ENCODE peak calls at places on chromosomes 6 and 20, in four cellular contexts. O, Z, H and G are unnamed samples.

GRCh38 chr6:152811785-152812184 is 61.2 kb downstream of the VIP start:
- DNase-seq in O (no peak), Z (no peak), H (no peak), G (no peak)

GRCh38 chr20:44807684-44808056 is 2.7 kb downstream of the RIMS4 start:
- DNase-seq in O (no peak), Z (no peak), H (no peak), G (no peak)

GRCh38 chr6:149483849-149484635 is 772 bp downstream of the ZC3H12D start:
- DNase-seq in O (no peak), Z (no peak), H (no peak), G (no peak)

GRCh38 chr6:137666202-137666774 is 172.1 kb upstream of the OLIG3 start:
- DNase-seq in O (no peak), Z (no peak), H (no peak), G (no peak)

GRCh38 chr6:33673847-33674246 is 37.7 kb downstream of the UQCC2 start:
- DNase-seq in O (no peak), Z (no peak), H (no peak), G (no peak)

GRCh38 chr6:113901482-113901881 is 44.3 kb downstream of the MARCKS start:
- DNase-seq in O (no peak), Z (no peak), H (no peak), G (no peak)

GRCh38 chr6:41630069-41630468 is 8.2 kb upstream of the MDFI start:
- DNase-seq in O (no peak), Z (no peak), H (no peak), G (no peak)

GRCh38 chr20:38947931-38948362 is 14.2 kb upstream of the DHX35 start:
- DNase-seq in O (no peak), Z (peak), H (no peak), G (no peak)

GRCh38 chr6:165272585-165272984 is 36.8 kb downstream of the C6orf118 start:
- DNase-seq in O (no peak), Z (no peak), H (no peak), G (no peak)

GRCh38 chr20:11338506-11339306 is 579.0 kb upstream of the BTBD3 start:
- DNase-seq in O (no peak), Z (no peak), H (no peak), G (no peak)
- TF ChIP-seq TARDBP in O (no peak), Z (no peak), H (no peak), G (no peak)

GRCh38 chr6:37396571-37397185 is 36.3 kb upstream of the CMTR1 start:
- DNase-seq in O (no peak), Z (peak), H (no peak), G (no peak)
- TF ChIP-seq BHLHE40 in O (no peak), Z (no peak), H (no peak), G (no peak)

DNA sequence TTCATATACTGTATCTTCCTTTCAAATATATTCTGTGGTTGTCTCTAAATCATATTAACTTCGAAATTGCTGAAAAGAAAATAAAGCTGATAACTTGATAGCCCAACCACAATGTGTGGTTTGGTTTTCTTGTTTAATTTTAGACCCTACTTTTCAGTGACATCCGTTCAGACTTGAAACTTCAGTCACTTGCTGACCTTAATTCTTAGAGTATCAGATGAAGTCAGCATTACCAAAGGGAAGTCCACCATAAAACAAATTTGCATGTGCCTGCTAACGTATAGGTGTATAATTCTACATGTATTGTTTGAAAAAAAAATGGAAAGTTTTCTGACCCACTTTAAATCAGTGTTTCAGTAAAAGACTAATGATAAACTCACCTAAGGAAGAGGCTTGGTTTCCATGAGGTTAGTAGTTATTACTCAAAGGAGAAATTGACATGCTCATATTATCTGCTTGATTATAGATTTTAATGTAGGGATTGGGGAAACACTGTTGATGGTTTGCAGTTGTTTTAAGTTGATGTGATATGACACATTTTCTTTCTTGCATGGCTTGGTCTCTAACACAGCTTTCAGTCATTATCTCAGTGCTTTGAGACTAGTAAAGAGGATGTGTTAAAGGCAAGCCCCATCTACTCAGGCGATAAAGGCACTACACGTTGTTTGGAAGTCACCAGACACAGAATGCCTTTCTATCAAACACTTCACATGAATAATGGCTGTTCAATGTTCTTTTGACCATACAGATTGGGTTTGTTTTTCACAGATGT is 5.2 kb upstream of the IL17A start:
- DNase-seq in O (no peak), Z (no peak), H (peak), G (no peak)
- TF ChIP-seq TARDBP in O (no peak), Z (no peak), H (no peak), G (no peak)

DNA sequence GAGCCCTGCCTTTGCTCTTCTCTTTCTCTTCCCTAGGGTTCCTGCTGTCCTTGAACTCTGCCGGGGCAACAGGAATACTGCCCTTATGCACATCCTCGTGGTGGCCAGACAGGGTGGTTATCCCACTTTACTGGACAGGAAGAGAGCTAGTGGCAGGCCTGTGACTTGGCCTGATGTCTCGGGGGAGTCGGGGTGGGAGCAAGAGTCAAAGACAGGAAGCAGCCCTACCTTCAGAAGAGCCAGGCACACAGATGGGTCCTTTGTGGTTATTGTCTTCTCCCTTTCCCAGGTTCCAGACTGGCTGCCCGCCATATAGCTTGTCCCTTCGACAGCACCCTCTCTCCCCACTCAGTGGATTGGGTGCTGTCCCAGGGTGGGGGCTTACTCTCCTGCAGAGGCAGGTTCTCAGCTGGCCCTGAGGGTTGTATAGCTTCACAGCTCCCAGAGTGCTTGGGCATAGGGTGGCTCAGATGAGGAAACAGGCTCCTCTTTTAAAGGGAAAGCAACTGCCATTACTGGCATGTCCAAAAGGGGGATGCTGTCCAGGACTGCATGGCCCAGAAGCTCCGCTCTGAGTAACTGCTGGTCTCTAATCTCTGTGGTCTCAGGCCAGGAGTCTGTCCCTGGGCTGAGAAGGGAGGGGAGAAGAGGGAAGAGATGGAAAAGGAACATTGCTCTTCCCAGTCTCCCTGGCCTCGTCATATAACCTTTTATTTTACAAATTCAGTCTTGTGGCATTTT is 17.3 kb downstream of the PLCG1 start:
- DNase-seq in O (no peak), Z (no peak), H (no peak), G (no peak)
- TF ChIP-seq BHLHE40 in O (no peak), Z (no peak), H (no peak), G (no peak)

GRCh38 chr6:69756907-69757306 is 39.9 kb downstream of the LMBRD1 start:
- DNase-seq in O (no peak), Z (no peak), H (no peak), G (no peak)
- TF ChIP-seq TARDBP in O (no peak), Z (no peak), H (no peak), G (no peak)

GRCh38 chr6:154503576-154504501 is 6.6 kb downstream of the CNKSR3 start:
- DNase-seq in O (no peak), Z (no peak), H (no peak), G (no peak)
- TF ChIP-seq BHLHE40 in O (no peak), Z (no peak), H (no peak), G (no peak)

GRCh38 chr20:21364413-21364812 is 32.9 kb downstream of the NKX2-4 start:
- DNase-seq in O (peak), Z (no peak), H (no peak), G (no peak)

GRCh38 chr20:21365771-21366170 is 31.6 kb downstream of the NKX2-4 start:
- DNase-seq in O (no peak), Z (no peak), H (no peak), G (no peak)

GRCh38 chr20:21357851-21358250 is 39.5 kb downstream of the NKX2-4 start:
- DNase-seq in O (peak), Z (no peak), H (no peak), G (no peak)

GRCh38 chr20:21360686-21361085 is 36.6 kb downstream of the NKX2-4 start:
- DNase-seq in O (no peak), Z (no peak), H (no peak), G (no peak)

GRCh38 chr20:21361266-21361665 is 36.1 kb downstream of the NKX2-4 start:
- DNase-seq in O (no peak), Z (no peak), H (no peak), G (no peak)
- TF ChIP-seq TARDBP in O (no peak), Z (no peak), H (no peak), G (no peak)

GRCh38 chr6:2205396-2205795 is 40.0 kb downstream of the GMDS start:
- DNase-seq in O (no peak), Z (no peak), H (no peak), G (no peak)

GRCh38 chr6:2213082-2213481 is 32.3 kb downstream of the GMDS start:
- DNase-seq in O (no peak), Z (no peak), H (no peak), G (no peak)

GRCh38 chr6:2204272-2204671 is 41.1 kb downstream of the GMDS start:
- DNase-seq in O (no peak), Z (no peak), H (no peak), G (no peak)

GRCh38 chr6:2209226-2209809 is 36.1 kb downstream of the GMDS start:
- DNase-seq in O (peak), Z (no peak), H (peak), G (peak)
- TF ChIP-seq BHLHE40 in O (no peak), Z (no peak), H (no peak), G (no peak)

DNA sequence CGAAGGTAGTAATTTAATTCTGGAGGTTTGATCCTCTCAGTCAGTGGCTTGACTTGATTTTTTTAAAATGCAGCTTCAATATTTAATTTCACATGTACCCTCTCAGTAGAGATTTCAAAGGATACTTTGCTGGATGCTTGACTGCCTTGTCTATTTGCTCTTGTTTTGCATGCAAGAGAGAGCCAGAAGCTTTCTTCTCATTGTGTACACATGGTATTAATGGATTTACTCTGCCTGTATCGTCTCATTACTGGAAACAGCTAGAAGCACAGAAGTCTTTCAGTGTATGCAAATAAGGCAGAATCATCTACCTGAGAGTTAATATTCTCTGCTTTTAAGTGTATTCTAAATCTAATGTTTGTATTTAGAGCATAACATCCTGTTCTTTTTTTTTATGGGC is 84.3 kb upstream of the FOXO3 start:
- DNase-seq in O (no peak), Z (no peak), H (no peak), G (no peak)
- TF ChIP-seq TARDBP in O (no peak), Z (no peak), H (no peak), G (no peak)

GRCh38 chr6:107936162-107936909 is 21.7 kb downstream of the SEC63 start:
- DNase-seq in O (no peak), Z (no peak), H (no peak), G (no peak)
- TF ChIP-seq BHLHE40 in O (no peak), Z (no peak), H (no peak), G (no peak)